ENCODE peak calls at places on chromosome 17, in ten cellular contexts. Q, F, T, O, S, U, W, K, Z and R are unnamed samples.
A peak's percentile ranks its signal among the peaks of the same experiment; 100 is the strongest.

GRCh38 chr17:19672009-19672837 is 23.7 kb downstream of the ALDH3A2 start:
- DNase-seq in Q (peak; percentile 50), F (peak; percentile 43), T (peak; percentile 67), O (peak; percentile 62), S (no peak), U (peak; percentile 55), W (peak; percentile 8), K (no peak), Z (no peak), R (no peak)

GRCh38 chr17:2056221-2057129 is 1.6 kb downstream of the HIC1 start:
- DNase-seq in Q (no peak), F (no peak), T (no peak), O (no peak), S (peak; percentile 75), U (peak; percentile 47), W (peak; percentile 73), K (peak; percentile 27), Z (peak; percentile 73), R (no peak)

GRCh38 chr17:20952183-20952582 is 90.6 kb downstream of the USP22 start:
- DNase-seq in Q (no peak), F (no peak), T (no peak), O (peak; percentile 51), S (no peak), U (no peak), W (no peak), K (no peak), Z (no peak), R (no peak)

GRCh38 chr17:19000531-19001011 is 4.0 kb downstream of the FAM83G start:
- DNase-seq in Q (no peak), F (no peak), T (no peak), O (no peak), S (no peak), U (peak; percentile 45), W (peak; percentile 76), K (peak; percentile 68), Z (peak; percentile 66), R (no peak)

GRCh38 chr17:10754109-10754508 is 24.3 kb upstream of the TMEM220 start:
- DNase-seq in Q (peak; percentile 17), F (no peak), T (no peak), O (peak; percentile 67), S (no peak), U (peak; percentile 74), W (no peak), K (peak; percentile 6), Z (peak; percentile 31), R (no peak)

GRCh38 chr17:62965149-62965648 is 836 bp upstream of the TANC2 start:
- DNase-seq in Q (no peak), F (no peak), T (no peak), O (no peak), S (no peak), U (no peak), W (peak; percentile 39), K (no peak), Z (no peak), R (no peak)

GRCh38 chr17:36755586-36755985 is 154.2 kb downstream of the MRM1 start:
- DNase-seq in Q (peak; percentile 13), F (no peak), T (no peak), O (peak; percentile 74), S (no peak), U (peak; percentile 11), W (no peak), K (no peak), Z (peak; percentile 12), R (no peak)

GRCh38 chr17:66506641-66507040 is 204.2 kb downstream of the PRKCA start:
- DNase-seq in Q (no peak), F (no peak), T (no peak), O (no peak), S (no peak), U (no peak), W (peak; percentile 72), K (no peak), Z (no peak), R (no peak)

GRCh38 chr17:9239821-9240658 is 218.7 kb downstream of the NTN1 start:
- DNase-seq in Q (peak; percentile 72), F (peak; percentile 87), T (peak; percentile 91), O (peak; percentile 79), S (peak; percentile 93), U (peak; percentile 90), W (peak; percentile 60), K (peak; percentile 35), Z (peak; percentile 69), R (peak; percentile 62)

GRCh38 chr17:9240659-9241370 is 219.5 kb downstream of the NTN1 start:
- DNase-seq in Q (peak; percentile 55), F (peak; percentile 85), T (peak; percentile 96), O (peak; percentile 84), S (peak; percentile 93), U (peak; percentile 77), W (peak; percentile 42), K (peak; percentile 24), Z (peak; percentile 68), R (peak; percentile 86)

GRCh38 chr17:9237661-9238301 is 216.5 kb downstream of the NTN1 start:
- DNase-seq in Q (no peak), F (no peak), T (peak; percentile 80), O (no peak), S (peak; percentile 64), U (no peak), W (no peak), K (no peak), Z (no peak), R (no peak)

GRCh38 chr17:9238340-9239259 is 217.3 kb downstream of the NTN1 start:
- DNase-seq in Q (no peak), F (no peak), T (no peak), O (no peak), S (peak; percentile 61), U (no peak), W (no peak), K (no peak), Z (no peak), R (no peak)

GRCh38 chr17:9239260-9239820 is 218.0 kb downstream of the NTN1 start:
- DNase-seq in Q (no peak), F (no peak), T (no peak), O (peak; percentile 45), S (no peak), U (peak; percentile 46), W (no peak), K (no peak), Z (no peak), R (no peak)
- H3K27ac ChIP-seq in Q (peak overlapping the region; percentile 78), F (peak overlapping the region; percentile 87), T (peak overlapping the region; percentile 96), O (peak overlapping the region; percentile 41), S (peak overlapping the region; percentile 96), U (peak overlapping the region; percentile 93), W (no peak overlapping the region), K (no peak overlapping the region), Z (no peak overlapping the region), R (peak overlapping the region; percentile 94)

GRCh38 chr17:17413215-17413792 is 63.5 kb upstream of the MED9 start:
- DNase-seq in Q (no peak), F (no peak), T (no peak), O (no peak), S (peak; percentile 1), U (no peak), W (peak; percentile 59), K (no peak), Z (peak; percentile 31), R (no peak)

GRCh38 chr17:17413821-17414220 is 63.0 kb upstream of the MED9 start:
- DNase-seq in Q (no peak), F (no peak), T (no peak), O (no peak), S (peak; percentile 20), U (no peak), W (peak; percentile 31), K (no peak), Z (peak; percentile 17), R (no peak)

GRCh38 chr17:17416007-17416399 is 60.8 kb upstream of the MED9 start:
- DNase-seq in Q (no peak), F (no peak), T (no peak), O (peak; percentile 37), S (peak; percentile 40), U (no peak), W (peak; percentile 68), K (peak; percentile 63), Z (peak; percentile 86), R (no peak)

GRCh38 chr17:17415006-17415405 is 61.8 kb upstream of the MED9 start:
- DNase-seq in Q (no peak), F (no peak), T (no peak), O (no peak), S (no peak), U (no peak), W (no peak), K (no peak), Z (no peak), R (no peak)

GRCh38 chr17:17414316-17414937 is 62.4 kb upstream of the MED9 start:
- DNase-seq in Q (no peak), F (peak; percentile 64), T (no peak), O (no peak), S (peak; percentile 64), U (peak; percentile 17), W (peak; percentile 75), K (no peak), Z (peak; percentile 78), R (peak; percentile 59)
- H3K27ac ChIP-seq in Q (peak overlapping the region; percentile 46), F (no peak overlapping the region), T (no peak overlapping the region), O (no peak overlapping the region), S (no peak overlapping the region), U (peak overlapping the region; percentile 52), W (peak overlapping the region; percentile 43), K (no peak overlapping the region), Z (no peak overlapping the region), R (peak overlapping the region; percentile 81)

DNA sequence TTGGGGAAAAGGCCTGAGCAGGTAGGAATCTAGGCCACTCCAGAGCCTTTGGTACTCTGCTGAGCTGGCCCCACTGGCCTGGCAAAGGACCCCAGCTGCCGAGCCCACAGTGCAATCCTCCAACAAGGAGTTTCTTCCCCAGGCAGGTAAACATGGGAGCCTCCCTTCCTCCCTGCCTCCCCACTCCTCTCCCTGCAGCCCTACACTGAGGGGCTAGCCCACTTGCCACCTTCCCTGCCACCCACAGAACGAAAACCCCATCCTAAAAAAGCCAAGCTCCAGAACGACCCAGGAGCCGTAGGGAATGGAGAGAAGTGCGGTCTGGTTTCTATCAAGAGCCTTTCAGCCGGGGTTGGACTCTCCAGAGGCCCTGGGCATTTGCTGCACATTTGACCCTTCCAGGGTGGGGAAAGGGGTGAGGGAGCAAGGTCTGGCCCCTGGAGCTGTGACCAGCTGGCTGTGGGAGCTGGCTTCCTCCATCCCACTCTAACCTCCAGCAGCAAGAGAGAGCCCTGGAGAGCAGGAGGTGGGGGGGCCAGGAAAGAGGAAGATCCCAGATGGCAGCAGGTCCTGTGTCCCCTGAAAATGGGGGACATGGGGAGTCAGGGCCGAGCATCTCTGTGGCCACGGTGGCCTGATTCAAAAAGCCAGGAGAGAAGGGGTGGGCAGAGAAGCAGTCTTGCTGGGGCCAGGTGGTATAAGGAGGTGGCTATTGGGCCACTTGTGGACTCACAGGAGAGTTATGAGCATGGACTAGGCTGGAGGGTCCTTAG is 1.3 kb downstream of the HID1 start:
- DNase-seq in Q (no peak), F (no peak), T (no peak), O (no peak), S (no peak), U (no peak), W (no peak), K (no peak), Z (no peak), R (no peak)
- H3K27ac ChIP-seq in Q (peak overlapping the region; percentile 78), F (no peak overlapping the region), T (no peak overlapping the region), O (peak overlapping the region; percentile 34), S (peak overlapping the region; percentile 52), U (peak overlapping the region; percentile 97), W (no peak overlapping the region), K (no peak overlapping the region), Z (peak overlapping the region; percentile 54), R (peak overlapping the region; percentile 66)

DNA sequence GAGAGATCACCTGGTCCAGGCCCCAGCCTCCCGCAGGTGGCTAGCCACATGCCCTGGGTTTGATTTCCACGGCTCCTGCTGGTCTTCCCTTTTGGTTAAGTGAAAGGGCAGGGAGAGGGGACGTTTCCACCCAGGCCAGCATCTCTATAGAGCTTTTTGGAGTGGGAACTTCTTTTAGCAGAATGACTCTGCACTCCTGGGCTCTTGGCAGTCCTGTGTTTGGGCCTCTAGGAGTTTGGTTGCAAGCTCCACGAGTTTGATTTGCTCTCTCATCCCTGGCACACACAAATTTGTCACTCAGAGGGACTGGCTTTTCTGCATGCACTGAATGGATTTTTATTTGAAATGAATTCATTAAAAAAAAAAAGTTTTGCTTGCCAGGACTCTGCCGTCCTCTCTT is 32.8 kb downstream of the MSI2 start:
- DNase-seq in Q (no peak), F (no peak), T (no peak), O (no peak), S (no peak), U (no peak), W (no peak), K (no peak), Z (no peak), R (no peak)
- H3K27ac ChIP-seq in Q (no peak overlapping the region), F (no peak overlapping the region), T (peak overlapping the region; percentile 4), O (no peak overlapping the region), S (peak overlapping the region; percentile 62), U (no peak overlapping the region), W (no peak overlapping the region), K (no peak overlapping the region), Z (no peak overlapping the region), R (no peak overlapping the region)